ENCODE peak calls at places on chromosomes 4 and X, in nine cellular contexts. E is HL-60, R is cardiac muscle cell, X is heart left ventricle, L is mucosa of descending colon, D is AG04450, B is kidney, U is lower lobe of right lung, M is fibroblast of the aortic adventitia. H is an unnamed sample.

GRCh38 chr4:147772459-147772969 is 40.6 kb downstream of the ARHGAP10 start:
- DNase-seq in E (no peak), R (peak), X (no peak), L (no peak), D (peak), B (no peak), U (no peak), M (peak), H (peak)

GRCh38 chr4:180827193-180827592 is 1416.0 kb upstream of the TENM3 start:
- DNase-seq in E (no peak), R (peak), X (no peak), L (no peak), D (no peak), B (no peak), U (no peak), M (peak), H (peak)

GRCh38 chr4:106315476-106315967 is 487 bp downstream of the TBCK start:
- DNase-seq in E (peak), R (no peak), X (no peak), L (no peak), D (no peak), B (no peak), U (peak), M (peak), H (peak)

GRCh38 chr4:106337916-106338315 is 21.6 kb downstream of the AIMP1 start:
- DNase-seq in E (no peak), R (no peak), X (no peak), L (no peak), D (no peak), B (no peak), U (no peak), M (no peak), H (no peak)

GRCh38 chr4:48483006-48483776 is at the start of gene SLC10A4:
- DNase-seq in E (no peak), R (peak), X (no peak), L (peak), D (no peak), B (no peak), U (peak), M (no peak), H (no peak)

GRCh38 chrX:108139303-108139702 is 47.7 kb downstream of the ATG4A start:
- DNase-seq in E (no peak), R (no peak), X (no peak), L (no peak), D (no peak), B (no peak), U (no peak), M (no peak), H (no peak)

GRCh38 chr4:147822128-147822527 is 90.2 kb downstream of the ARHGAP10 start:
- DNase-seq in E (peak), R (peak), X (peak), L (no peak), D (no peak), B (no peak), U (peak), M (peak), H (peak)

GRCh38 chr4:100061835-100062234 is 111.8 kb upstream of the H2AZ1 start:
- DNase-seq in E (no peak), R (no peak), X (no peak), L (no peak), D (no peak), B (no peak), U (no peak), M (no peak), H (peak)

GRCh38 chr4:139556071-139556734 is at the start of gene SETD7:
- DNase-seq in E (peak), R (peak), X (peak), L (peak), D (no peak), B (peak), U (peak), M (peak), H (peak)

GRCh38 chr4:185311113-185311888 is 84.4 kb downstream of the LRP2BP start:
- DNase-seq in E (no peak), R (no peak), X (no peak), L (no peak), D (no peak), B (no peak), U (no peak), M (no peak), H (no peak)

GRCh38 chr4:102429553-102429952 is 71.6 kb upstream of the NFKB1 start:
- DNase-seq in E (no peak), R (no peak), X (no peak), L (no peak), D (no peak), B (no peak), U (no peak), M (peak), H (peak)

DNA sequence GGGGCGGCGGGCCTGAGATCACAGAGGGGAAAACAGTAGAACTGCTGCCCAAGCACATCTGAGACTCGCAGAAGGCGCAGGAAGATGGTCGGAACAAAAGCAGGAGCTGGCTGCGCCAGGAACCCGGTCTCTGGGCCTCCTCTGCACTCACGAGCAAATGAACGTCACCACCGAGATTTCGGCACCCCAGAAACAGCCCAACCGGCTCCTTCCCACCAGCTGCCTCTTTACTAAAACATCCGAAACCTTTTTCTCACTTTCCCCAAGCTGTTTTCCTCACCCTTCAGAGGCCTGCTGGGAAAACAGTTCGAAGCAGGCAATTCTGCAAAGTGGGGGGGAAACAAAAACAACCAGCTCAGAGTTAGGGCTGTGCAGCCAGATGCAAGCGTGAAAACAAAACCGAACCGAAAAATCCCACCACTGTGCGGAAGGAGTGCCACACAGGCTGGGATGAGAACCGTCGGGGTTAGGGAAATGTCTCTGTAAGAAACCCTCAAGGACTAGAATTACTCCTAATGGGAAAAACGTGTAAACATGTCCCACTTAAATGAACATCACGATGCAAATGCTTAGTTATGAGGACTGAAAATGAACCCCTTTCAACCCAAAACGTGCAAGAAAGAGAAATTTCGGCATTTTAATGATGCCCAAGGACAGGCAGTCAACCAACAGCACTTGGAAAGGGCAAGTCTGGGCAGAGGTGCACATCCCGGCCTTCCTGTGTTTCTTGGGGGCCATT is 15.9 kb downstream of the DHRSX start:
- DNase-seq in E (no peak), R (peak), X (no peak), L (no peak), D (no peak), B (no peak), U (no peak), M (peak), H (peak)
- H3K4me3 ChIP-seq in E (no peak), R (no peak), X (peak), L (no peak), D (peak), B (no peak), U (peak), M (peak), H (no peak)

DNA sequence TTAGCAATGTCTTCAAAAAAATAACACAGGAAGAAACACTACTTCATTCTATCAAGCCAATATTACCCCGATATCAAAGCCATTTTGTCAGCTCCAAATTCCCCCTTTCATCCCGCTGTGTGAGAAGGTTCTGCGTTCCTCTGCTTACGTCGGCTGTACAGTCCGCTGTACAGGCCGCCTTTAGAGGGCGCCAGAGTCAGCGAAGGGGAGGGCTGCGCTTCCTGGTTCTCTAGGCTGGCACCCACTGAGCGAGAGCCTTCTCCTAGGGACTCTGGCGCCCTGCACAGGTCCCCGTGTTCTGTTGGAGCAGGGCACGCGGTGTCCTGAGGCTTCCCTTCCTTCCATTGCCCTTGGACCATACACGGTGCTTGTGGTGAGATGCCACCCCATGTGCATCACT is 25.3 kb upstream of the CT45A1 start:
- DNase-seq in E (peak), R (peak), X (no peak), L (no peak), D (no peak), B (no peak), U (no peak), M (no peak), H (no peak)
- TF ChIP-seq CTCF in E (no peak), R (peak), X (no peak), L (no peak), D (peak), B (no peak), U (no peak), M (no peak), H (peak)

DNA sequence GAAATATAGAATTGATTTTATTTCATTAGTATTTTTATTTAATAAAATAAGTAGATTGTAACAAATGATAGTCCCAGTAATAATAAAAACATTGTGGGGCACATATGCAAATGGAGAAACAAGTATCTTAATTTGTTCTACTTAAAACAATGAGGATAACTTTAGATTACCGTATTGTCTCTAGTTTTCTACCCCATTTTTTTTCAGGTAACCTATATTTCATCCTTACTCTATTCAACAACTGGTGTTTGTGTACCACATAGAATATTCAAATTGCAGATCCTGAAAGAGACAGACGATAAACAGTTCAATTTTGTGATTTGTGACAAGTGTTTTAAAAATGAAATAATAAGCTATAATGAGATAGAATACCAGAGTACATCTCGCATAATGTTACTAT is 671.8 kb downstream of the GALNTL6 start:
- DNase-seq in E (no peak), R (no peak), X (no peak), L (no peak), D (no peak), B (no peak), U (no peak), M (no peak), H (no peak)
- H3K4me3 ChIP-seq in E (no peak), R (no peak), X (no peak), L (no peak), D (no peak), B (no peak), U (no peak), M (no peak), H (no peak)

GRCh38 chrX:40083120-40083978 is 14.4 kb downstream of the BCOR start:
- DNase-seq in E (peak), R (peak), X (no peak), L (peak), D (no peak), B (peak), U (peak), M (no peak), H (no peak)
- TF ChIP-seq CTCF in E (no peak), R (no peak), X (no peak), L (no peak), D (no peak), B (no peak), U (no peak), M (no peak), H (no peak)

DNA sequence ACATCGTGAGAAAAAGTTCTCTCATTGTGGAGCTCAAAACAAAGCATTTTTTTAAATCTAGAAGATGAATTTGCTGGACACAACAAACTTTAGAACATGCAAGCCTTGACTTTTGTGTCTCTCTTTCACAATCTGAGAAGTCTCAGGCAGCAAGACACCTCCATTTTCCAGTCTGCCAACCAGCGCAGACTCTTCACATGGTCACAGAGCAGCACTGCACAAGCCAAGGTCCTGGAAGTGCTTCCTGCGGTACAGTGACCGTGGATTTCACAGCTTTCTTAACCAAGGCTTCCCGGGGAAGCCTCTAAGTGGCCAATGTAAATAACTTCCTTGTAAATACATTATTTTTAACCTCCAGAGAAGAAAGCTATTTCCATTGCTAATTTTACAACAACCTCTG is 31.3 kb downstream of the ZNF827 start:
- DNase-seq in E (no peak), R (no peak), X (no peak), L (no peak), D (no peak), B (no peak), U (no peak), M (no peak), H (no peak)
- H3K4me3 ChIP-seq in E (no peak), R (no peak), X (peak), L (no peak), D (no peak), B (no peak), U (no peak), M (no peak), H (no peak)

GRCh38 chr4:125739760-125740159 is 425.0 kb downstream of the FAT4 start:
- DNase-seq in E (no peak), R (peak), X (peak), L (no peak), D (no peak), B (no peak), U (no peak), M (peak), H (peak)

GRCh38 chr4:125734504-125734903 is 419.7 kb downstream of the FAT4 start:
- DNase-seq in E (no peak), R (no peak), X (no peak), L (no peak), D (no peak), B (no peak), U (no peak), M (no peak), H (no peak)

GRCh38 chr4:125732682-125733081 is 417.9 kb downstream of the FAT4 start:
- DNase-seq in E (no peak), R (no peak), X (no peak), L (no peak), D (no peak), B (no peak), U (no peak), M (no peak), H (no peak)

GRCh38 chr4:125735107-125735506 is 420.4 kb downstream of the FAT4 start:
- DNase-seq in E (no peak), R (peak), X (no peak), L (no peak), D (peak), B (no peak), U (no peak), M (peak), H (peak)

GRCh38 chr4:125736057-125736456 is 421.3 kb downstream of the FAT4 start:
- DNase-seq in E (no peak), R (no peak), X (no peak), L (no peak), D (no peak), B (no peak), U (no peak), M (peak), H (peak)
- TF ChIP-seq CTCF in E (no peak), R (peak), X (no peak), L (no peak), D (peak), B (no peak), U (no peak), M (no peak), H (peak)

GRCh38 chrX:68694429-68695205 is 47.2 kb downstream of the STARD8 start:
- DNase-seq in E (no peak), R (no peak), X (no peak), L (no peak), D (no peak), B (no peak), U (no peak), M (no peak), H (no peak)
- H3K4me3 ChIP-seq in E (no peak), R (peak), X (peak), L (no peak), D (peak), B (peak), U (peak), M (peak), H (peak)

DNA sequence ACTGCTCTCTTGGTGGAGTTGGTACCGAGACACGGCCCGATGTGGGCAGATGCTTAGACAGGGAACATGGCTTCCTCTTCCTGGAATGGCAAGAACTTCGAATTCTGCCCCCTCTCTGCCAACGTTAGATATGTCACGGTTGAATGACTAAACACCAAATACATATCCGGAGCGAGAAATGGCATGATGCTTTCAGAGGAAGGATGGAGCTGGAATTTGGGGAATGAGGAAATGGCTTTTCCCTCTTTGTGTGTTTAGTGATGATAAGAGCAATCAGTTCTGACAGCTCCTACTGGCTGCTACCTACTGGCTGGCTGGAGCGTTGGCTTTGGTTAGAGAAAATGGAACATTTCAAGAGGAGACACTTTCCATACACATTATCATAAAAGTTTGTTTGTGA is 140.0 kb downstream of the DHRSX start:
- DNase-seq in E (no peak), R (no peak), X (no peak), L (no peak), D (no peak), B (no peak), U (no peak), M (peak), H (peak)
- TF ChIP-seq CTCF in E (no peak), R (peak), X (no peak), L (no peak), D (no peak), B (no peak), U (no peak), M (no peak), H (no peak)

GRCh38 chr4:151025759-151026158 is 10.7 kb upstream of the LRBA start:
- DNase-seq in E (no peak), R (no peak), X (no peak), L (no peak), D (no peak), B (no peak), U (no peak), M (no peak), H (no peak)
- H3K4me3 ChIP-seq in E (no peak), R (no peak), X (no peak), L (no peak), D (no peak), B (no peak), U (no peak), M (no peak), H (no peak)

DNA sequence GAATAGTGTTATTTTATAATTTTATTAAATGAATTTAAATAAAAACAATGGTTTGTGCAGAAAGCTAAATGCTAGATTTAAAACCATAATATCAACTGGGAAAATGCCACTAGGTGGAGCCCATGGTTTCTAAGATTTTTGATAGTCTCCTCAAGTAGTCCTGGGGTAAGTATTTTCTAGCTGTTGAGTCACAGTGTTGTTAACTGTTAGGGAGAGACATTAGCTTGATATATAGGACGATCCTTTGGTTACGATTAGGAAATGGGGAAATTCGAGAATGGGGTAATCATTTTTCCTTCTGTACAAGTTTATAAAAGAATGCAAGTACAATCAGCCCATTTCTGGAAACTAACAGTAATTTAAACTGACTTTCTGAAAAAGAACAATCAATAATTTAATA is 378.4 kb downstream of the ANKRD50 start:
- DNase-seq in E (no peak), R (peak), X (peak), L (no peak), D (peak), B (no peak), U (no peak), M (peak), H (peak)
- TF ChIP-seq CTCF in E (no peak), R (peak), X (peak), L (peak), D (peak), B (peak), U (peak), M (peak), H (peak)